ENCODE peak calls at places on chromosomes 5 and 9, in nine cellular contexts. K is Peyer's patch, B is HFF-Myc, E is IMR-90, M is BJ, R is cardiac fibroblast, A is cardiac muscle cell, S is fibroblast of pulmonary artery, N is BE2C. W is an unnamed sample.

GRCh38 chr9:129262261-129262660 is 84.2 kb upstream of the IER5L start:
- DNase-seq in S (no peak), R (no peak), E (no peak), N (no peak), B (no peak), M (no peak), K (no peak), A (no peak), W (no peak)

GRCh38 chr9:6759114-6759977 is 1.6 kb downstream of the KDM4C start:
- DNase-seq in R (peak), E (peak), A (peak), M (peak), K (no peak), N (no peak), B (peak), S (peak), W (peak)

GRCh38 chr5:177175336-177175735 is 41.8 kb downstream of the NSD1 start:
- DNase-seq in E (no peak), S (no peak), A (no peak), R (no peak), M (no peak), N (no peak), K (no peak), B (no peak), W (no peak)

GRCh38 chr5:149962040-149962439 is 1.5 kb downstream of the SLC26A2 start:
- DNase-seq in N (peak), S (peak), M (no peak), R (peak), K (no peak), E (peak), A (peak), B (peak), W (no peak)

GRCh38 chr5:4203146-4203545 is 607.5 kb downstream of the IRX1 start:
- DNase-seq in R (no peak), E (no peak), N (no peak), B (no peak), K (no peak), S (no peak), M (no peak), A (no peak), W (no peak)

GRCh38 chr5:93452255-93452654 is 128.8 kb downstream of the NR2F1-AS1 start:
- DNase-seq in S (no peak), B (no peak), A (peak), M (no peak), K (no peak), R (no peak), N (no peak), E (no peak), W (no peak)

GRCh38 chr9:96338299-96338698 is 36.3 kb upstream of the HSD17B3 start:
- DNase-seq in A (no peak), N (no peak), B (no peak), K (no peak), M (no peak), E (no peak), R (no peak), S (no peak), W (no peak)

GRCh38 chr9:113581865-113582697 is 118.6 kb downstream of the RGS3 start:
- DNase-seq in S (peak), K (peak), E (peak), R (peak), A (no peak), B (peak), N (peak), M (no peak), W (no peak)

GRCh38 chr5:32027717-32028321 is 146.3 kb downstream of the GOLPH3 start:
- DNase-seq in K (no peak), M (peak), N (peak), R (peak), A (peak), S (peak), E (peak), B (peak), W (peak)

GRCh38 chr9:38422555-38423245 is 1.6 kb downstream of the IGFBPL1 start:
- DNase-seq in B (no peak), E (no peak), S (no peak), A (no peak), N (peak), R (no peak), K (no peak), M (no peak), W (no peak)

GRCh38 chr5:88287846-88288588 is 19.4 kb upstream of the TMEM161B start:
- DNase-seq in E (no peak), N (no peak), K (no peak), S (no peak), R (no peak), A (no peak), B (no peak), M (no peak), W (no peak)

GRCh38 chr9:88777498-88778312 is 213.6 kb upstream of the S1PR3 start:
- DNase-seq in B (no peak), K (no peak), E (peak), N (no peak), S (peak), R (peak), M (no peak), A (peak), W (no peak)

GRCh38 chr9:84711936-84712335 is 42.4 kb downstream of the NTRK2 start:
- DNase-seq in N (no peak), B (peak), E (no peak), K (no peak), M (peak), R (peak), A (peak), S (peak), W (no peak)

GRCh38 chr5:122295138-122295537 is 16.9 kb upstream of the SNCAIP start:
- DNase-seq in B (no peak), M (no peak), R (peak), N (peak), A (peak), S (no peak), K (no peak), E (no peak), W (no peak)
- TF ChIP-seq CTCF in B (peak), M (peak), R (no peak), N (peak), A (peak), S (peak), K (peak), E (peak), W (peak)

GRCh38 chr9:136051568-136052432 is 43.3 kb downstream of the NACC2 start:
- DNase-seq in S (peak), K (peak), N (peak), A (peak), M (peak), B (peak), E (peak), R (peak), W (peak)
- H3K4me3 ChIP-seq in S (peak), K (peak), N (peak), A (peak), M (peak), B (peak), E (peak), R (peak), W (peak)

GRCh38 chr5:78760411-78761169 is 112.0 kb upstream of the LHFPL2 start:
- DNase-seq in E (no peak), N (no peak), B (no peak), K (no peak), M (no peak), R (no peak), A (no peak), S (no peak), W (no peak)
- TF ChIP-seq CTCF in E (peak), N (peak), B (peak), K (peak), M (no peak), R (peak), A (no peak), S (peak), W (peak)

GRCh38 chr9:16869140-16869903 is 1.1 kb downstream of the BNC2 start:
- DNase-seq in A (peak), K (no peak), E (peak), R (peak), S (peak), M (no peak), N (no peak), B (no peak), W (no peak)
- H3K4me3 ChIP-seq in A (peak), K (no peak), E (peak), R (peak), S (peak), M (peak), N (peak), B (peak), W (peak)

GRCh38 chr5:164518741-164519080 is 1013.3 kb downstream of the MAT2B start:
- DNase-seq in K (no peak), R (no peak), S (no peak), N (no peak), E (no peak), A (no peak), B (no peak), M (no peak), W (no peak)
- TF ChIP-seq CTCF in K (no peak), R (no peak), S (no peak), N (no peak), E (no peak), A (no peak), B (no peak), M (no peak), W (no peak)

GRCh38 chr5:157187046-157187754 is 6.6 kb downstream of the ITK start:
- DNase-seq in S (no peak), E (no peak), M (no peak), A (no peak), N (no peak), B (no peak), K (no peak), R (no peak), W (no peak)
- H3K4me3 ChIP-seq in S (no peak), E (no peak), M (no peak), A (no peak), N (no peak), B (no peak), K (peak), R (no peak), W (no peak)

GRCh38 chr5:40829748-40830305 is 5.2 kb downstream of the RPL37 start:
- DNase-seq in R (no peak), A (no peak), N (no peak), S (no peak), M (no peak), B (no peak), K (no peak), E (no peak), W (no peak)

GRCh38 chr5:40826778-40827478 is 8.1 kb downstream of the RPL37 start:
- DNase-seq in B (no peak), R (no peak), A (no peak), M (no peak), E (no peak), S (no peak), K (no peak), N (no peak), W (no peak)

GRCh38 chr5:40827479-40827977 is 7.5 kb downstream of the RPL37 start:
- DNase-seq in B (no peak), K (no peak), E (no peak), R (no peak), N (no peak), S (no peak), A (no peak), M (no peak), W (no peak)

GRCh38 chr5:40828021-40828631 is 6.9 kb downstream of the RPL37 start:
- DNase-seq in B (no peak), N (no peak), A (no peak), S (no peak), K (no peak), M (no peak), R (no peak), E (no peak), W (no peak)

DNA sequence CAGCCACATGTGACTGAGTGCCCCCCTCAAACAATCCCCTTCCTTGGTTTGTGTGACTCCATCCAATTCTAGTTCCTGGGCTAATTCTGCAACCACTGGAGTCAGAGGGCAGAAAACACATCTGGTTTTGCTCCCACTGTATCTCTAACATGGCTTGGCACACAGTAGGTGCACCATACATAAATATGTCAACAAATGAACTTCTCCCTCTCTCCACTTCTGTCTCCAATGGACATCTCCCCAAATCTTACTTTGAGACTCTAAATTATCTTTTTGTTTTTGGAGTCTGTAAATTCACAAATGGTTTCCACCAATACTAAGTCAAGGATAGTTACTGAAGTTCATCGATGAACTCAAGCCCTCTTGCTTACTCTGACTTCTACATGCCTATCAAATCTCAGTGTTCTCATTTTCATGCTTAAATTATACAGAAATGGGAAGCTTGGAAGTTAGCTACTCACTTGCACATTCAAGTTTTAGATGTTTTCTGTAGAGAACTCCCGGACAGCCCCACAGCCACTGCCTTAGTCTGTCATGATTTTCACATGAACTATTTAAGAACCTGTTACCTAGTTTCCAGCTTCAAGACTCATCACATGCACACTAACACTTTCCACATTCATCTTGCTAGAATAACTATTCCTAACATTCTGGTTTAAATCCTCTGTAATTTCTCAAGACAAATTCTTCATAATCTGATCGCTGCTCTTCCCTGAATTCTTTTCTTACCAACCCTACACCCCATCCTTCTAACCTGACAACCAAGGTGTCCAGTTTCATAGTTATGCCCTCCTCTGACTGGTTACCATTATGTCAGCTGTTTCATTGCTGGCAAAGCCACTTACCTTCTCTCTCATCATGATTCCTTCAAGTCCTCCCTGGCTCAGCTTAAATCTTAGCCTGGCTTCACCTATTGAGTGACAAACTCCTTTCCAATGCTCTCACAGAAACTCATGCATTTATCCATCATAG is 6.0 kb downstream of the RPL37 start:
- DNase-seq in A (no peak), R (no peak), N (no peak), E (no peak), B (no peak), K (no peak), M (no peak), S (no peak), W (no peak)
- TF ChIP-seq CTCF in A (no peak), R (no peak), N (no peak), E (no peak), B (no peak), K (no peak), M (no peak), S (no peak), W (no peak)

GRCh38 chr9:19788614-19789271 is at the start of gene SLC24A2:
- DNase-seq in E (no peak), A (peak), S (no peak), K (no peak), M (no peak), B (no peak), R (peak), N (no peak), W (no peak)
- H3K4me3 ChIP-seq in E (no peak), A (peak), S (no peak), K (no peak), M (no peak), B (no peak), R (no peak), N (no peak), W (no peak)

DNA sequence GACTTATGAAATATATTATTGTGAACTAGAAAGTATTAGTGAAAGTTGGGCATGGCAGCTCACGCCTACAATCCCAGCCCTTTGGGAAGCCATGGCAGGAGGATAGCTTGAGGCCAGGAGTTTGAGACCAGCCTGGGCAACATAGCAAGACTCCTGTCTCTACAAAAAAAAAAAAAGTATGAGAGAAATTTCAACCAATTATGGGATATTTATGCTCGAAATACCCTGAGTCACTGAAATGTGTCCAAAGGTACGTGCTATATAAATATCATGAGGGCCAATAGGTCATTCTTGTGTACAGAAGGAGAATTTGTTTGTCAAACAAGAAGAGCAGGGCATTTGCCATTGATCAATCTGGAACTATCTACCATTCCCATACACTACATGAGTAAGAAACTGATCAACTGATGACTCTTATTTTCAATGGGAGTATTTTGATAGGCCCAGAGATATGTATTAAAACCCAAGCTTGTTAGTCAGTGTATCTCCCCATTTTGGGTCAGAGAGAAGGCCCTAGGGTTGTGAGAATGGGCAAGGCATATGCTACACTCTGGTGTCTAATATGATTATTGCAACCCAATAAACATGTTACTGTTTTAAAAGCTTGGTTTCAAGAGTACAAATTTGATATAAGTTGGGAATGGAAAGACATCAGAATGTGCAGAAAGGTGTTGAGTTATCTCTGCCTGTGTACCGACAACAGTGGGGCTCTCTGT is 21.7 kb upstream of the HOMER1 start:
- DNase-seq in M (no peak), R (peak), E (peak), B (no peak), N (no peak), A (no peak), K (no peak), S (no peak), W (no peak)
- TF ChIP-seq CTCF in M (no peak), R (peak), E (peak), B (peak), N (no peak), A (peak), K (no peak), S (no peak), W (no peak)

DNA sequence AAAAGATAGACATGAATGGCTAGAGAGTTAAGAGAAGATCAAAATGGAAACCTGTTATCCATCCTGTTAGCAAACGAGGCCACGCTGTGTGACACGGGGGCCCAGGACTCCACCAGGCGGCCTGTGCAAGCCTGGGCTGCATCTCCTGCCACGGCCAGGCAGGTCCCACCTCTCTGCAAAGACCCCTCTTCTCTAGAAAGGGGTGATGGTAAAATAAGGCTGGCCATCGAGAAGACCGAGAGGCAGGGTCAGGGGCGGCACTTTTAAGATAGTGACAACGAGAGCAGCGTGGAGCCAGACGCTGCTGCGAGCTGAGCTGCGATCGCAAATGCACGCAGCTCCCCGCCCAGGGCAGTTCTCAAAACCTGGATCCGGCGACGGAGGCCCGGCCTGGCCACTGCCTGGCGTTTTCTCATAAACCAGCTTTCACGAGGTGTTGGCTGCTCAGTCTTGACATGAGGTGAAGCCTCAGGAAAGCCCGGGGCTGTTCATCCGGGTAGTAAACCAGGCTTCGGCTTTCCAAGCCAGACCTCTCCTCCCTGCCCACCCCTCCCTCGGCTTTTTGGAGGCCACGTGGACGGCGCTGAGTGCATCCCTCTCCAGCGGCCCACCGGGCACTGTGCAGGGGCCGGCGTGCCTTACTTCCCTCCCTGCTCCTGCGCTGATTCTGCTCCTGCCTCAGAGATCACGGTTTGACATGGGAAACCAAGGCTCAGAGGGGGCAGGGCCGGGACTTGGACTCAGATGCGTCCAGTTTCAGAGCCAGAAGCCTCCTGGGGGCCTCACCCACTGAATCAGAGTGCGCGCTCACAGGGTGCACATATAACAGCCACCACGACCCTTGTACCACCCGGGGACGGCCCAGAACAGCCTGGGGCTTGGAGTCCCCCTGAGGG is 151.6 kb upstream of the PHYKPL start:
- DNase-seq in M (no peak), E (no peak), A (no peak), R (no peak), N (no peak), S (no peak), B (peak), K (peak), W (no peak)
- H3K4me3 ChIP-seq in M (no peak), E (no peak), A (no peak), R (no peak), N (no peak), S (no peak), B (no peak), K (no peak), W (no peak)

W was measured in retinal pigment epithelial cell.